ENCODE peak calls at places on chromosomes 3 and 15, in five cellular contexts. One of them, this sample, is unnamed.

GRCh38 chr3:16254933-16255725 is 9.6 kb downstream of the DPH3 start:
- DNase-seq in breast epithelium: no peak
- DNase-seq in IMR-90: no peak
- DNase-seq in Panc1: no peak
- DNase-seq in heart left ventricle: no peak
- DNase-seq in this sample: no peak

GRCh38 chr3:164418426-164418825 is 659.9 kb downstream of the SI start:
- DNase-seq in breast epithelium: no peak
- DNase-seq in Panc1: no peak
- DNase-seq in heart left ventricle: no peak
- DNase-seq in IMR-90: no peak
- DNase-seq in this sample: peak; percentile 47

GRCh38 chr3:43707266-43707665 is 16.5 kb downstream of the ABHD5 start:
- DNase-seq in heart left ventricle: no peak
- DNase-seq in IMR-90: peak; percentile 27
- DNase-seq in Panc1: no peak
- DNase-seq in breast epithelium: peak; percentile 44
- DNase-seq in this sample: peak; percentile 36

GRCh38 chr15:32849769-32850668 is 132.2 kb downstream of the GREM1 start:
- DNase-seq in Panc1: no peak
- DNase-seq in breast epithelium: no peak
- DNase-seq in IMR-90: peak; percentile 98
- DNase-seq in heart left ventricle: no peak
- DNase-seq in this sample: no peak

GRCh38 chr15:100602822-100603393 is 519 bp downstream of the ASB7 start:
- DNase-seq in IMR-90: peak; percentile 20
- DNase-seq in breast epithelium: no peak
- DNase-seq in heart left ventricle: no peak
- DNase-seq in Panc1: no peak
- DNase-seq in this sample: peak; percentile 19

GRCh38 chr15:100113351-100114075 is 228.3 kb downstream of the ADAMTS17 start:
- DNase-seq in Panc1: no peak
- DNase-seq in breast epithelium: no peak
- DNase-seq in IMR-90: no peak
- DNase-seq in heart left ventricle: peak; percentile 65
- DNase-seq in this sample: peak; percentile 91

GRCh38 chr15:23648920-23649515 is 1.4 kb upstream of the MAGEL2 start:
- DNase-seq in Panc1: no peak
- DNase-seq in breast epithelium: no peak
- DNase-seq in heart left ventricle: no peak
- DNase-seq in IMR-90: no peak
- DNase-seq in this sample: peak; percentile 49

GRCh38 chr3:36418296-36418695 is 38.0 kb downstream of the STAC start:
- DNase-seq in Panc1: no peak
- DNase-seq in heart left ventricle: no peak
- DNase-seq in IMR-90: no peak
- DNase-seq in breast epithelium: no peak
- DNase-seq in this sample: no peak

GRCh38 chr3:197750863-197751737 is 1.4 kb downstream of the FYTTD1 start:
- DNase-seq in breast epithelium: peak; percentile 26
- DNase-seq in IMR-90: peak; percentile 43
- DNase-seq in Panc1: no peak
- DNase-seq in heart left ventricle: peak; percentile 79
- DNase-seq in this sample: peak; percentile 69

GRCh38 chr3:36525115-36525711 is 144.9 kb downstream of the STAC start:
- DNase-seq in breast epithelium: no peak
- DNase-seq in Panc1: no peak
- DNase-seq in IMR-90: peak; percentile 4
- DNase-seq in heart left ventricle: no peak
- DNase-seq in this sample: no peak

GRCh38 chr3:69425249-69425648 is 39.4 kb upstream of the FRMD4B start:
- DNase-seq in Panc1: peak; percentile 17
- DNase-seq in IMR-90: peak; percentile 7
- DNase-seq in heart left ventricle: no peak
- DNase-seq in breast epithelium: no peak
- DNase-seq in this sample: peak; percentile 32

GRCh38 chr15:45855210-45855906 is 220.5 kb downstream of the SQOR start:
- DNase-seq in Panc1: no peak
- DNase-seq in heart left ventricle: no peak
- DNase-seq in breast epithelium: no peak
- DNase-seq in IMR-90: no peak
- DNase-seq in this sample: no peak

GRCh38 chr3:195001261-195001660 is 269.7 kb downstream of the XXYLT1 start:
- DNase-seq in IMR-90: no peak
- DNase-seq in heart left ventricle: no peak
- DNase-seq in breast epithelium: no peak
- DNase-seq in Panc1: no peak
- DNase-seq in this sample: no peak

GRCh38 chr3:59935025-59935424 is 885.2 kb upstream of the CFAP20DC start:
- DNase-seq in heart left ventricle: no peak
- DNase-seq in breast epithelium: no peak
- DNase-seq in Panc1: no peak
- DNase-seq in IMR-90: no peak
- DNase-seq in this sample: no peak

GRCh38 chr3:190183121-190183520 is 62.4 kb upstream of the P3H2 start:
- DNase-seq in heart left ventricle: no peak
- DNase-seq in IMR-90: peak; percentile 98
- DNase-seq in breast epithelium: no peak
- DNase-seq in Panc1: peak; percentile 87
- DNase-seq in this sample: no peak

GRCh38 chr15:68789921-68790575 is 30.6 kb downstream of the ANP32A start:
- DNase-seq in breast epithelium: no peak
- DNase-seq in heart left ventricle: no peak
- DNase-seq in IMR-90: peak; percentile 58
- DNase-seq in Panc1: no peak
- DNase-seq in this sample: no peak

GRCh38 chr3:9704343-9705322 is 1.0 kb downstream of the CPNE9 start:
- DNase-seq in IMR-90: peak; percentile 15
- DNase-seq in heart left ventricle: peak; percentile 59
- DNase-seq in Panc1: no peak
- DNase-seq in breast epithelium: no peak
- DNase-seq in this sample: peak; percentile 36

GRCh38 chr3:35505181-35505580 is 134.1 kb upstream of the ARPP21 start:
- DNase-seq in Panc1: no peak
- DNase-seq in breast epithelium: no peak
- DNase-seq in IMR-90: no peak
- DNase-seq in heart left ventricle: peak; percentile 18
- DNase-seq in this sample: peak; percentile 8

GRCh38 chr3:190492129-190492528 is 21.8 kb upstream of the IL1RAP start:
- DNase-seq in Panc1: no peak
- DNase-seq in heart left ventricle: no peak
- DNase-seq in breast epithelium: no peak
- DNase-seq in IMR-90: no peak
- DNase-seq in this sample: no peak

GRCh38 chr15:25179673-25180511 is 225.1 kb downstream of the SNRPN start:
- DNase-seq in Panc1: no peak
- DNase-seq in IMR-90: no peak
- DNase-seq in breast epithelium: peak; percentile 11
- DNase-seq in heart left ventricle: peak; percentile 14
- DNase-seq in this sample: no peak

DNA sequence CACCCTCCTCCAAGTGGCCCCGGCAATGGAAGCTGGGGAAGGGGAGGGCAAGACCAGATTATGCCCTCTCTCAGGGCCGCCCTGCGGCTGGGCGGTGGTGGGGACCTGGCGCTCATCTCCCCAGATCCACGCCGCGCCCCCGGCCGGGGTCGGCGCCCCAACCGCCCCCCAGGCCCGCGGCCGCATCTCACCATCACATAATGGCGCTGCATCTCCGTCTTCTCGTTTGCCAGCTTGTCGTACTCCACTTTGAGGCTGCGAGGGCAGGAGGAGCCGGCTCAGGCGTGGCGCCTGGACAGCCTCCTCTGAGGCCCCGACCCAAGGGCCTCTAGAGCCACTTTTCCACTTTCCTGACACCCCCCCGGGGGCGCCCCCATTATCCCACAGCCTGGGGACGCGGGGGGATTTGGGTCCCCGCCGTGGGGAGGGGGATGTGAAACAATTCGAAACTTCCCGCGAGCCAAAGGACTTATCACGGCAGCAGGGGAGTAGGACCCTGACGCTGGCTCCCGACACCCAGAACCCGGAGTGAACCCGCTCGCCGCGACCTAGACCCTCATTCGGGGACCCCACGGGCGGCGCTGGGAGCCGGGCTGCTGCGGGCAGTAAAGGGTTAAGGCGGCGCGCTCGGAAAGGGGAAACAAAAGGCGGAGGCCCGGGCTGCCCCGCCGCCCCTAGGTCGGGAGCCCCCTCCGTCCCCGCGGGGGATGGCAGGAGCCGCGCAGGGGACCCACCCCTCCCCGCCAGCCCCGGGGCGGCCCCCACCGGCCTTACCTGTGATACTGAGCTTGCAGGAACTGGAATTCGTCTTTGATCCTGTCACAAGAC is 2.1 kb downstream of the TLE3 start:
- DNase-seq in IMR-90: no peak
- DNase-seq in Panc1: no peak
- DNase-seq in breast epithelium: no peak
- DNase-seq in heart left ventricle: peak; percentile 37
- DNase-seq in this sample: peak; percentile 54
- H3K27ac ChIP-seq in IMR-90: peak overlapping the region; percentile 73
- H3K27ac ChIP-seq in Panc1: peak overlapping the region; percentile 89
- H3K27ac ChIP-seq in breast epithelium: peak overlapping the region; percentile 98
- H3K27ac ChIP-seq in heart left ventricle: peak overlapping the region; percentile 97
- H3K27ac ChIP-seq in this sample: peak overlapping the region; percentile 94

DNA sequence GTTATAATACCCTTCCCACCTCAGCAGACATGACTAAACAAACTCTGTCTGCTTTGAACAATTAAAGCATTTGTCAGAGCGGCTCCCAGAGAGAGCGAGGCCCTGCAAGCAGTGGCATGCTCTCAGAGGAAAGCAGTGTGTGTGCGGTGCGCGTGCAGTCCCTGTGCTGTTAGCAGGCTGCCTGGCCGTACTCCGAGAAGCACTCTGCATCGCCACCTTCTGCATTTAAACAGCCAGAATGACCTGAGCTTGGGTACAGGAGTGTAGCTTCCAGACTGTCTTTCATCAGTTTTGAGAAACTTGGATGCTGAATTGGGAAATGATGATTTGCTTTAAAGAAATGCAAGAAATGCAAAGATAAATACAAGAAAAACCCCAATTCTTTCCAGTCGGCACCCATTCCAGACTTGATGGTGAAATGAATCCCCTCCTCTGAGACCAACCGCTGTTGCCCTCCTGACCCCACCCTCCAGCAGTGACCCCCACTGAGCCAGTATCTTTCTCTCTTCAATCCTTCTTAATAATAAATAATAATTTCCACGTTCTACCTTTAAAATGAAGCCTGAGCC is 113.5 kb downstream of the VGLL4 start:
- DNase-seq in Panc1: no peak
- DNase-seq in IMR-90: peak; percentile 98
- DNase-seq in breast epithelium: peak; percentile 58
- DNase-seq in heart left ventricle: peak; percentile 77
- DNase-seq in this sample: peak; percentile 87
- TF ChIP-seq CTCF in Panc1: no peak
- TF ChIP-seq CTCF in IMR-90: peak; percentile 42
- TF ChIP-seq CTCF in breast epithelium: no peak
- TF ChIP-seq CTCF in heart left ventricle: no peak
- TF ChIP-seq CTCF in this sample: peak; percentile 34

GRCh38 chr3:49343163-49343562 is 3.3 kb upstream of the USP4 start:
- DNase-seq in breast epithelium: no peak
- DNase-seq in Panc1: no peak
- DNase-seq in heart left ventricle: no peak
- DNase-seq in IMR-90: no peak
- DNase-seq in this sample: no peak

GRCh38 chr3:49339947-49340800 is at the start of gene USP4:
- DNase-seq in IMR-90: peak; percentile 87
- DNase-seq in breast epithelium: peak; percentile 87
- DNase-seq in Panc1: peak; percentile 47
- DNase-seq in heart left ventricle: peak; percentile 94
- DNase-seq in this sample: peak; percentile 95

GRCh38 chr3:49346797-49347251 is 7.0 kb upstream of the USP4 start:
- DNase-seq in breast epithelium: peak; percentile 76
- DNase-seq in Panc1: no peak
- DNase-seq in IMR-90: peak; percentile 69
- DNase-seq in heart left ventricle: no peak
- DNase-seq in this sample: no peak

GRCh38 chr3:49339593-49339946 is 283 bp downstream of the USP4 start:
- DNase-seq in Panc1: no peak
- DNase-seq in breast epithelium: peak; percentile 32
- DNase-seq in IMR-90: no peak
- DNase-seq in heart left ventricle: peak; percentile 40
- DNase-seq in this sample: no peak

DNA sequence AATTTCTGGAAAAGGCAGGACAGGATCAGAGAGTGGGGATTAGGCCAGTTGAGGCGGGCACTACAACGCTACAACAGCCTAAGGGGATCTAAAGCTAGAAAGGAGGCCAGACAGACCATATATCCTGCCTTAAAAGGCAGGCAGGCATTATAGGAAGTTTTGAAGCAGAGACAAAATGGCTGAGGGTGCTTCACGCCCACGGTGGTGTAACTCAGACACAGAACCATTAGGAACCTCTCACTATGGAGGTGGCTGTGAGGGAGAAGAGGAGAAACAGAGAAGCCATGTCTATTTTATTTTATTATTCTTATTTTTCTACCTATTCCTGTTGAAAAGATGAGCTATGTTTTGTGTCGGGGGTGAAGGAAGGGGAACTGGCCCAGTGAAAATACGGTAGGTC is 2.1 kb upstream of the USP4 start:
- DNase-seq in breast epithelium: no peak
- DNase-seq in IMR-90: no peak
- DNase-seq in Panc1: no peak
- DNase-seq in heart left ventricle: no peak
- DNase-seq in this sample: no peak
- H3K27ac ChIP-seq in breast epithelium: peak overlapping the region; percentile 41
- H3K27ac ChIP-seq in IMR-90: no peak overlapping the region
- H3K27ac ChIP-seq in Panc1: no peak overlapping the region
- H3K27ac ChIP-seq in heart left ventricle: peak overlapping the region; percentile 96
- H3K27ac ChIP-seq in this sample: peak overlapping the region; percentile 36

GRCh38 chr3:62164196-62164595 is 209.2 kb downstream of the FEZF2 start:
- DNase-seq in heart left ventricle: no peak
- DNase-seq in breast epithelium: no peak
- DNase-seq in Panc1: no peak
- DNase-seq in IMR-90: no peak
- DNase-seq in this sample: no peak

GRCh38 chr3:62168356-62168755 is 205.0 kb downstream of the FEZF2 start:
- DNase-seq in Panc1: no peak
- DNase-seq in breast epithelium: no peak
- DNase-seq in IMR-90: no peak
- DNase-seq in heart left ventricle: no peak
- DNase-seq in this sample: no peak

GRCh38 chr3:62167566-62168262 is 205.6 kb downstream of the FEZF2 start:
- DNase-seq in Panc1: no peak
- DNase-seq in heart left ventricle: no peak
- DNase-seq in breast epithelium: no peak
- DNase-seq in IMR-90: peak; percentile 5
- DNase-seq in this sample: no peak

GRCh38 chr3:62161306-62161705 is 212.0 kb downstream of the FEZF2 start:
- DNase-seq in heart left ventricle: peak; percentile 47
- DNase-seq in IMR-90: peak; percentile 64
- DNase-seq in Panc1: no peak
- DNase-seq in breast epithelium: no peak
- DNase-seq in this sample: no peak

DNA sequence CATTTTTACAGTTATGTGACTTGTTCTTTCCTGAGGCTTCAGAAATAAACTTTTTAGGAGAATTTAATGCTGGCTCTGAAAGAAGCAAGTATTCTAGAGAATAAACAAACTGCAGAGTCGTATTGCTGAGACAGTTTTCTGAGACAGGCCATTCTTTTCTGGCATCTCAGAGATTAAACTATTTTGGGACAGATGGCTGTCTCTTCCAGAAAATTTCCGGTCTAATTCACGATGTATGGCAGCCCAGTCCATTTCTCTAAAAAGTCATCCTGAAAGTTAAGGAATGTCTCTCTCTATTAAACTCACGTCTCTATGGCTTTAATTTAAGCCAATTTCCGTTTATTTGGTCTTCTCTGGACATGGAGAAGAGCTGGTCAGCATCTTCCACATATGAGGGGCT is 208.6 kb downstream of the FEZF2 start:
- DNase-seq in breast epithelium: no peak
- DNase-seq in heart left ventricle: no peak
- DNase-seq in Panc1: no peak
- DNase-seq in IMR-90: no peak
- DNase-seq in this sample: no peak
- TF ChIP-seq CTCF in breast epithelium: no peak
- TF ChIP-seq CTCF in heart left ventricle: no peak
- TF ChIP-seq CTCF in Panc1: no peak
- TF ChIP-seq CTCF in IMR-90: no peak
- TF ChIP-seq CTCF in this sample: no peak